ENCODE peak calls at places on chromosome 2, in four cellular contexts. One of them, this sample, is unnamed.

GRCh38 chr2:148874868-148875341 is at the start of gene KIF5C:
- DNase-seq in COR-L47: peak
- DNase-seq in anterior cingulate cortex: peak
- DNase-seq in activated T-cell treated with anti-CD3 and anti-CD28 coated beads for 1 hour: peak
- DNase-seq in this sample: peak

GRCh38 chr2:217837001-217837491 is 165.7 kb downstream of the TNS1 start:
- DNase-seq in COR-L47: peak
- DNase-seq in anterior cingulate cortex: no peak
- DNase-seq in activated T-cell treated with anti-CD3 and anti-CD28 coated beads for 1 hour: no peak
- DNase-seq in this sample: peak

GRCh38 chr2:118993392-118993752 is 51.4 kb downstream of the MARCO start:
- DNase-seq in COR-L47: no peak
- DNase-seq in anterior cingulate cortex: no peak
- DNase-seq in activated T-cell treated with anti-CD3 and anti-CD28 coated beads for 1 hour: no peak
- DNase-seq in this sample: no peak

GRCh38 chr2:132936261-132936660 is 266.3 kb upstream of the LYPD1 start:
- DNase-seq in COR-L47: no peak
- DNase-seq in anterior cingulate cortex: no peak
- DNase-seq in activated T-cell treated with anti-CD3 and anti-CD28 coated beads for 1 hour: no peak
- DNase-seq in this sample: no peak

GRCh38 chr2:73063472-73063871 is 8.0 kb downstream of the SFXN5 start:
- DNase-seq in COR-L47: no peak
- DNase-seq in anterior cingulate cortex: no peak
- DNase-seq in activated T-cell treated with anti-CD3 and anti-CD28 coated beads for 1 hour: no peak
- DNase-seq in this sample: no peak

GRCh38 chr2:68193774-68194372 is 36.2 kb downstream of the PNO1 start:
- DNase-seq in COR-L47: no peak
- DNase-seq in anterior cingulate cortex: no peak
- DNase-seq in activated T-cell treated with anti-CD3 and anti-CD28 coated beads for 1 hour: no peak
- DNase-seq in this sample: no peak

GRCh38 chr2:174158003-174158402 is 90.3 kb downstream of the OLA1 start:
- DNase-seq in COR-L47: peak
- DNase-seq in anterior cingulate cortex: no peak
- DNase-seq in activated T-cell treated with anti-CD3 and anti-CD28 coated beads for 1 hour: no peak
- DNase-seq in this sample: no peak

GRCh38 chr2:181190711-181191110 is 210.3 kb downstream of the UBE2E3 start:
- DNase-seq in COR-L47: no peak
- DNase-seq in anterior cingulate cortex: no peak
- DNase-seq in activated T-cell treated with anti-CD3 and anti-CD28 coated beads for 1 hour: no peak
- DNase-seq in this sample: no peak

GRCh38 chr2:156456616-156457015 is 20.4 kb downstream of the GPD2 start:
- DNase-seq in COR-L47: no peak
- DNase-seq in anterior cingulate cortex: no peak
- DNase-seq in activated T-cell treated with anti-CD3 and anti-CD28 coated beads for 1 hour: no peak
- DNase-seq in this sample: no peak

GRCh38 chr2:66109419-66109818 is 325.5 kb upstream of the MEIS1 start:
- DNase-seq in COR-L47: no peak
- DNase-seq in anterior cingulate cortex: no peak
- DNase-seq in activated T-cell treated with anti-CD3 and anti-CD28 coated beads for 1 hour: no peak
- DNase-seq in this sample: no peak

GRCh38 chr2:174336403-174337336 is 1.9 kb downstream of the SP9 start:
- DNase-seq in COR-L47: peak
- DNase-seq in anterior cingulate cortex: no peak
- DNase-seq in activated T-cell treated with anti-CD3 and anti-CD28 coated beads for 1 hour: no peak
- DNase-seq in this sample: no peak

GRCh38 chr2:158034198-158034831 is 67.4 kb upstream of the UPP2 start:
- DNase-seq in COR-L47: peak
- DNase-seq in anterior cingulate cortex: no peak
- DNase-seq in activated T-cell treated with anti-CD3 and anti-CD28 coated beads for 1 hour: no peak
- DNase-seq in this sample: no peak

GRCh38 chr2:239440511-239440959 is 39.7 kb upstream of the HDAC4 start:
- DNase-seq in COR-L47: peak
- DNase-seq in anterior cingulate cortex: peak
- DNase-seq in activated T-cell treated with anti-CD3 and anti-CD28 coated beads for 1 hour: no peak
- DNase-seq in this sample: peak

GRCh38 chr2:23291274-23291673 is 93.7 kb upstream of the KLHL29 start:
- DNase-seq in COR-L47: no peak
- DNase-seq in anterior cingulate cortex: no peak
- DNase-seq in activated T-cell treated with anti-CD3 and anti-CD28 coated beads for 1 hour: no peak
- DNase-seq in this sample: no peak

GRCh38 chr2:239082425-239082824 is 234.5 kb downstream of the TWIST2 start:
- DNase-seq in COR-L47: no peak
- DNase-seq in anterior cingulate cortex: no peak
- DNase-seq in activated T-cell treated with anti-CD3 and anti-CD28 coated beads for 1 hour: no peak
- DNase-seq in this sample: no peak

GRCh38 chr2:113910967-113911678 is 21.2 kb downstream of the ACTR3 start:
- DNase-seq in COR-L47: no peak
- DNase-seq in anterior cingulate cortex: no peak
- DNase-seq in activated T-cell treated with anti-CD3 and anti-CD28 coated beads for 1 hour: no peak
- DNase-seq in this sample: no peak

GRCh38 chr2:50658883-50659282 is 373.0 kb downstream of the NRXN1 start:
- DNase-seq in COR-L47: no peak
- DNase-seq in anterior cingulate cortex: no peak
- DNase-seq in activated T-cell treated with anti-CD3 and anti-CD28 coated beads for 1 hour: no peak
- DNase-seq in this sample: no peak

GRCh38 chr2:71250945-71251344 is 24.0 kb upstream of the PAIP2B start:
- DNase-seq in COR-L47: no peak
- DNase-seq in anterior cingulate cortex: no peak
- DNase-seq in activated T-cell treated with anti-CD3 and anti-CD28 coated beads for 1 hour: no peak
- DNase-seq in this sample: no peak

GRCh38 chr2:170886391-170886790 is 42.7 kb upstream of the GORASP2 start:
- DNase-seq in COR-L47: no peak
- DNase-seq in anterior cingulate cortex: no peak
- DNase-seq in activated T-cell treated with anti-CD3 and anti-CD28 coated beads for 1 hour: no peak
- DNase-seq in this sample: no peak

GRCh38 chr2:157559061-157559460 is 69.6 kb downstream of the ACVR1C start:
- DNase-seq in COR-L47: no peak
- DNase-seq in anterior cingulate cortex: no peak
- DNase-seq in activated T-cell treated with anti-CD3 and anti-CD28 coated beads for 1 hour: no peak
- DNase-seq in this sample: no peak

GRCh38 chr2:124683536-124684407 is 658.7 kb downstream of the CNTNAP5 start:
- DNase-seq in COR-L47: peak
- DNase-seq in anterior cingulate cortex: no peak
- DNase-seq in activated T-cell treated with anti-CD3 and anti-CD28 coated beads for 1 hour: no peak
- DNase-seq in this sample: no peak

GRCh38 chr2:132668986-132669853 is 785 bp downstream of the LYPD1 start:
- DNase-seq in COR-L47: no peak
- DNase-seq in anterior cingulate cortex: no peak
- DNase-seq in activated T-cell treated with anti-CD3 and anti-CD28 coated beads for 1 hour: no peak
- DNase-seq in this sample: no peak

GRCh38 chr2:197075754-197076337 is 149.3 kb upstream of the PGAP1 start:
- DNase-seq in COR-L47: no peak
- DNase-seq in anterior cingulate cortex: no peak
- DNase-seq in activated T-cell treated with anti-CD3 and anti-CD28 coated beads for 1 hour: no peak
- DNase-seq in this sample: no peak

GRCh38 chr2:238688197-238689153 is 159.4 kb upstream of the TWIST2 start:
- DNase-seq in COR-L47: no peak
- DNase-seq in anterior cingulate cortex: no peak
- DNase-seq in activated T-cell treated with anti-CD3 and anti-CD28 coated beads for 1 hour: no peak
- DNase-seq in this sample: no peak

GRCh38 chr2:239581352-239581901 is 180.6 kb upstream of the HDAC4 start:
- DNase-seq in COR-L47: no peak
- DNase-seq in anterior cingulate cortex: no peak
- DNase-seq in activated T-cell treated with anti-CD3 and anti-CD28 coated beads for 1 hour: no peak
- DNase-seq in this sample: peak

GRCh38 chr2:96251721-96252292 is 14.0 kb downstream of the TMEM127 start:
- DNase-seq in COR-L47: no peak
- DNase-seq in anterior cingulate cortex: no peak
- DNase-seq in activated T-cell treated with anti-CD3 and anti-CD28 coated beads for 1 hour: no peak
- DNase-seq in this sample: no peak

GRCh38 chr2:101149241-101150192 is 1.7 kb downstream of the TBC1D8 start:
- DNase-seq in COR-L47: no peak
- DNase-seq in anterior cingulate cortex: no peak
- DNase-seq in activated T-cell treated with anti-CD3 and anti-CD28 coated beads for 1 hour: no peak
- DNase-seq in this sample: no peak

GRCh38 chr2:232477751-232478510 is 9.7 kb downstream of the ECEL1 start:
- DNase-seq in COR-L47: no peak
- DNase-seq in anterior cingulate cortex: no peak
- DNase-seq in activated T-cell treated with anti-CD3 and anti-CD28 coated beads for 1 hour: no peak
- DNase-seq in this sample: no peak

GRCh38 chr2:9178110-9178904 is 28.3 kb upstream of the ASAP2 start:
- DNase-seq in COR-L47: peak
- DNase-seq in anterior cingulate cortex: no peak
- DNase-seq in activated T-cell treated with anti-CD3 and anti-CD28 coated beads for 1 hour: no peak
- DNase-seq in this sample: no peak

GRCh38 chr2:65098741-65099140 is 31.2 kb downstream of the RAB1A start:
- DNase-seq in COR-L47: no peak
- DNase-seq in anterior cingulate cortex: no peak
- DNase-seq in activated T-cell treated with anti-CD3 and anti-CD28 coated beads for 1 hour: no peak
- DNase-seq in this sample: no peak

GRCh38 chr2:97958184-97958583 is 37.6 kb downstream of the TMEM131 start:
- DNase-seq in COR-L47: no peak
- DNase-seq in anterior cingulate cortex: no peak
- DNase-seq in activated T-cell treated with anti-CD3 and anti-CD28 coated beads for 1 hour: no peak
- DNase-seq in this sample: no peak

GRCh38 chr2:216082388-216082733 is 642 bp downstream of the TMEM169 start:
- DNase-seq in COR-L47: peak
- DNase-seq in anterior cingulate cortex: no peak
- DNase-seq in activated T-cell treated with anti-CD3 and anti-CD28 coated beads for 1 hour: no peak
- DNase-seq in this sample: no peak

GRCh38 chr2:239348563-239349447 is 52.0 kb downstream of the HDAC4 start:
- DNase-seq in COR-L47: no peak
- DNase-seq in anterior cingulate cortex: no peak
- DNase-seq in activated T-cell treated with anti-CD3 and anti-CD28 coated beads for 1 hour: no peak
- DNase-seq in this sample: no peak

GRCh38 chr2:70714141-70714905 is 53.7 kb downstream of the ADD2 start:
- DNase-seq in COR-L47: no peak
- DNase-seq in anterior cingulate cortex: no peak
- DNase-seq in activated T-cell treated with anti-CD3 and anti-CD28 coated beads for 1 hour: no peak
- DNase-seq in this sample: no peak

GRCh38 chr2:168188011-168188410 is 59.4 kb downstream of the STK39 start:
- DNase-seq in COR-L47: no peak
- DNase-seq in anterior cingulate cortex: no peak
- DNase-seq in activated T-cell treated with anti-CD3 and anti-CD28 coated beads for 1 hour: no peak
- DNase-seq in this sample: no peak

GRCh38 chr2:118477111-118477517 is 370.3 kb downstream of the EN1 start:
- DNase-seq in COR-L47: no peak
- DNase-seq in anterior cingulate cortex: no peak
- DNase-seq in activated T-cell treated with anti-CD3 and anti-CD28 coated beads for 1 hour: no peak
- DNase-seq in this sample: no peak